ENCODE peak calls at places on chromosomes 6 and 20, in four cellular contexts. H is AG04450, X is heart left ventricle, I is PC-9. G is an unnamed sample.

GRCh38 chr20:32891491-32891890 is 32.8 kb downstream of the EFCAB8 start:
- DNase-seq in H (no peak), X (no peak), I (no peak), G (no peak)

GRCh38 chr20:55579802-55580201 is 425.5 kb downstream of the CBLN4 start:
- DNase-seq in H (no peak), X (no peak), I (no peak), G (no peak)

GRCh38 chr6:158481612-158482473 is 78.0 kb upstream of the TMEM181 start:
- DNase-seq in H (no peak), X (no peak), I (peak), G (no peak)

GRCh38 chr6:162153120-162153519 is 574.4 kb downstream of the PRKN start:
- DNase-seq in H (no peak), X (no peak), I (no peak), G (no peak)

GRCh38 chr6:107658920-107659879 is 164.9 kb downstream of the SCML4 start:
- DNase-seq in H (no peak), X (no peak), I (peak), G (no peak)

GRCh38 chr6:3147914-3148757 is 9.2 kb downstream of the TUBB2A start:
- DNase-seq in H (no peak), X (no peak), I (no peak), G (no peak)

GRCh38 chr20:19433371-19434316 is 221.2 kb downstream of the SLC24A3 start:
- DNase-seq in H (no peak), X (no peak), I (no peak), G (no peak)

GRCh38 chr6:127951172-127951995 is 50.5 kb upstream of the THEMIS start:
- DNase-seq in H (no peak), X (no peak), I (no peak), G (no peak)

GRCh38 chr20:62528983-62529891 is 53.4 kb upstream of the GATA5 start:
- DNase-seq in H (no peak), X (no peak), I (no peak), G (no peak)

GRCh38 chr6:10838794-10839333 is 525 bp upstream of the MAK start:
- DNase-seq in H (no peak), X (no peak), I (no peak), G (no peak)

GRCh38 chr6:29792123-29793035 is 35.2 kb upstream of the HLA-G start:
- DNase-seq in H (no peak), X (peak), I (no peak), G (peak)

GRCh38 chr6:49430866-49431265 is 32.2 kb downstream of the MMUT start:
- DNase-seq in H (no peak), X (no peak), I (no peak), G (no peak)

GRCh38 chr6:84052204-84052882 is 18.8 kb downstream of the MRAP2 start:
- DNase-seq in H (peak), X (peak), I (no peak), G (no peak)

GRCh38 chr6:116859264-116859663 is 17.8 kb upstream of the RFX6 start:
- DNase-seq in H (no peak), X (no peak), I (no peak), G (no peak)

GRCh38 chr6:6332240-6332639 is 11.8 kb upstream of the F13A1 start:
- DNase-seq in H (no peak), X (no peak), I (no peak), G (no peak)

GRCh38 chr6:41222045-41222444 is 6.1 kb upstream of the TREML4 start:
- DNase-seq in H (no peak), X (no peak), I (no peak), G (no peak)

GRCh38 chr20:11195169-11195568 is 521.4 kb upstream of the JAG1 start:
- DNase-seq in H (no peak), X (no peak), I (no peak), G (no peak)

GRCh38 chr6:119603501-119603900 is 253.9 kb upstream of the MAN1A1 start:
- DNase-seq in H (no peak), X (no peak), I (no peak), G (no peak)

GRCh38 chr6:25334793-25335192 is 55.6 kb downstream of the CARMIL1 start:
- DNase-seq in H (no peak), X (no peak), I (no peak), G (no peak)

GRCh38 chr6:16684896-16685554 is 76.2 kb downstream of the ATXN1 start:
- DNase-seq in H (no peak), X (no peak), I (no peak), G (no peak)

GRCh38 chr6:63795006-63795405 is 159.4 kb downstream of the PHF3 start:
- DNase-seq in H (no peak), X (no peak), I (no peak), G (no peak)

GRCh38 chr20:40695214-40695613 is 6.2 kb upstream of the MAFB start:
- DNase-seq in H (no peak), X (no peak), I (no peak), G (no peak)

GRCh38 chr6:24492475-24492874 is 2.3 kb upstream of the ALDH5A1 start:
- DNase-seq in H (no peak), X (no peak), I (no peak), G (no peak)

GRCh38 chr6:151452750-151453427 is 963 bp upstream of the RMND1 start:
- DNase-seq in H (no peak), X (peak), I (peak), G (no peak)

GRCh38 chr20:49693435-49694171 is 20.1 kb downstream of the B4GALT5 start:
- DNase-seq in H (no peak), X (no peak), I (peak), G (no peak)

GRCh38 chr20:49692941-49693340 is 20.7 kb downstream of the B4GALT5 start:
- DNase-seq in H (no peak), X (no peak), I (no peak), G (no peak)

GRCh38 chr20:49690899-49691620 is 22.6 kb downstream of the B4GALT5 start:
- DNase-seq in H (no peak), X (no peak), I (no peak), G (no peak)

GRCh38 chr20:49694450-49695071 is 19.1 kb downstream of the B4GALT5 start:
- DNase-seq in H (no peak), X (no peak), I (no peak), G (no peak)

GRCh38 chr20:49691818-49692568 is 21.7 kb downstream of the B4GALT5 start:
- DNase-seq in H (no peak), X (no peak), I (no peak), G (no peak)
- H3K27ac ChIP-seq in H (no peak), X (no peak), I (peak), G (no peak)

GRCh38 chr20:47373206-47373722 is 16.8 kb upstream of the ZMYND8 start:
- DNase-seq in H (no peak), X (no peak), I (no peak), G (no peak)
- H3K27ac ChIP-seq in H (no peak), X (no peak), I (peak), G (no peak)

DNA sequence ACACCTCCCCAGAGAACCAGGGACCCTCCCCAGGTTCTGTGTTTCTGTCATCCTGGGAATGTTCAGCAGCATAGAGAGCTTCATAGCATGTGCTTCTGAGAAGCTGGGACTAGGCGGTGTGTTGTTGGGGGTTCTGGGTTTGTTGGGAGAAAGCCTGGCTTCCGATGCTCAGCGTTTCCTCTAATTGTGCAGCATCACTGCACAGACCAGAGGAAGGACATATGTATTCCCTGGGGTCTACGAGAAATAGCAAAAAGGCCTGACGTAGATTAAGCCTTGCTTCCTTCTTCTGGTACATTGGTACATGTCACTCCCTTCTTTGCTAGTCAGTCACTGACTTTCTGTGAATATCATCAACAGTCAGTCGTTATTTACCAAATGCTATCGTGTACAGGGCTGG is 96.9 kb upstream of the SGK1 start:
- DNase-seq in H (no peak), X (peak), I (no peak), G (no peak)
- H3K27ac ChIP-seq in H (no peak), X (peak), I (no peak), G (no peak)

GRCh38 chr6:148595550-148595949 is 151.3 kb upstream of the UST start:
- DNase-seq in H (no peak), X (no peak), I (no peak), G (no peak)

GRCh38 chr6:148591656-148592055 is 155.2 kb upstream of the UST start:
- DNase-seq in H (no peak), X (no peak), I (no peak), G (no peak)

GRCh38 chr6:148590881-148591280 is 155.9 kb upstream of the UST start:
- DNase-seq in H (no peak), X (no peak), I (no peak), G (no peak)

GRCh38 chr6:148593130-148593812 is 153.6 kb upstream of the UST start:
- DNase-seq in H (peak), X (no peak), I (no peak), G (no peak)

DNA sequence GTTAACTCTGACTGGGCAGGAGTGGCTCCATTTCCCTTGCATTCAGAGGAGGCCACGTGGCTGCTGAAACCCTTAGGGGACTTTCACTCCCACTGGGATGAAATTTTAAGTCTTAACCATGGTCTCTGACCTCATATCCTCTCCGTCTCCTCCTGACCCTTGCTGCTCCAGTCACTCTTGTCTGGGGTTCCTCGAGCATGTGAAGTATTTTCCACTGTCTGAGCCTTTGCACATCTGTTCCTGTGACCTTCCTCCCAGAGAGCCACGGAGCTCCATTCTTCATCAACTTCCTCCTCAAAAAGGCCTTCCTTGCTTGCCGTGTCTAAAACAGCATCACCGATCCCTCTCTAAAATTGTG is 153.0 kb upstream of the UST start:
- DNase-seq in H (no peak), X (no peak), I (no peak), G (peak)
- H3K27ac ChIP-seq in H (no peak), X (no peak), I (no peak), G (no peak)

GRCh38 chr6:8437813-8438212 is 2.5 kb upstream of the SLC35B3 start:
- DNase-seq in H (no peak), X (no peak), I (no peak), G (no peak)
- H3K27ac ChIP-seq in H (no peak), X (no peak), I (no peak), G (no peak)

GRCh38 chr20:58392286-58392685 is 3.3 kb downstream of the VAPB start:
- DNase-seq in H (no peak), X (no peak), I (no peak), G (no peak)
- H3K27ac ChIP-seq in H (no peak), X (no peak), I (no peak), G (no peak)

DNA sequence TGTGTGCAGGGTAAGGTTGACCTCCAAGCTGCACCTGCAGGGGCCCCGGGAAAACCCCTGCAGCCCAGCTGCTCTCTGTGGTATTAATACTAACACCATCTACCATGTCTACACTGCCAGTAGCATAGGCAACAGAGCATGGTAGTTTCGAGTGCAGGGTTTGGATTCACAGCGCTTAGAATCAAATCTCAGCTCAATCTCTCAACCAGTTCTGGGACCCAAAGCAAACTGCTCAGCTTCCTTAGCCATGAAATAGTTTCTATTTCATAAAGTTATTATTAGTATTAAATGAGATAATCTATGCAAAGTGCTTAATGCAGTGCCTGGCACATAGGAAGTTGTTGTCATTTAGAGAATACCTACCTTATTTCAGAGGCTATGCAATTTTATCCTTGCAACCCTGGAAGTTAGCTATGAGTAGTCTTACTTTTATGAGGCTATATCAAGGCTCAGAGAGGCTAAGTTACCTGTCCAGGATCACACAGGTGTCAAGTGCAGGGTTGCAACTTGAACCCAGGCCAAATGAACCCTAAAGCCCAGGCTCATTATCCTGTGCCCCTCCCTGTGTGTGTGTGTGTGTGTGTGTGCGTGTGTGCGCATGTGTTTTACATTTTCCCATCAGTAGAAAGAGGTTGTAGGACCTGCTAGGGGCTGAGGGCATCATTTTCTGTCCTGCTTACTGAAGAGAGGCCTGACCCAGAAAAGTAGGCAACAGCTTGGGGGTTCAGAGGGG is 27.6 kb upstream of the MRPS18A start:
- DNase-seq in H (no peak), X (no peak), I (no peak), G (no peak)
- H3K27ac ChIP-seq in H (no peak), X (no peak), I (no peak), G (no peak)

G was measured in caudate nucleus.